ENCODE peak calls at places on chromosome 5, in seven cellular contexts. T, C, Y, W, X, D and P are unnamed samples.

GRCh38 chr5:7010578-7010977 is 297.3 kb downstream of the TENT4A start:
- DNase-seq in C (no peak), T (no peak), W (no peak), Y (no peak), X (no peak), D (no peak), P (no peak)

GRCh38 chr5:140966293-140967225 is at the start of gene PCDHAC2:
- DNase-seq in X (no peak), Y (peak), T (no peak), W (no peak), D (peak), C (no peak), P (no peak)

GRCh38 chr5:111680737-111681413 is 76.1 kb downstream of the NREP start:
- DNase-seq in W (no peak), Y (no peak), X (peak), D (peak), C (peak), T (no peak), P (no peak)

GRCh38 chr5:167726641-167727040 is 564.8 kb upstream of the WWC1 start:
- DNase-seq in W (no peak), C (no peak), T (no peak), Y (no peak), X (no peak), D (no peak), P (no peak)

GRCh38 chr5:1099931-1100651 is 11.8 kb downstream of the SLC12A7 start:
- DNase-seq in D (no peak), C (no peak), X (no peak), T (no peak), Y (no peak), W (no peak), P (no peak)

GRCh38 chr5:21918451-21918850 is 934.7 kb downstream of the CDH12 start:
- DNase-seq in T (no peak), D (no peak), C (no peak), W (no peak), Y (peak), X (no peak), P (no peak)

GRCh38 chr5:42944989-42945388 is 95.1 kb downstream of the ANXA2R start:
- DNase-seq in W (no peak), T (no peak), D (no peak), Y (no peak), X (no peak), C (peak), P (no peak)

GRCh38 chr5:142474426-142474825 is 149.6 kb upstream of the SPRY4 start:
- DNase-seq in X (no peak), C (no peak), T (no peak), D (no peak), Y (no peak), W (no peak), P (no peak)

GRCh38 chr5:157283434-157283833 is 17.5 kb downstream of the CYFIP2 start:
- DNase-seq in X (no peak), T (no peak), D (no peak), Y (no peak), C (no peak), W (no peak), P (no peak)

GRCh38 chr5:43997647-43998251 is 391.5 kb downstream of the FGF10 start:
- DNase-seq in Y (no peak), T (no peak), W (no peak), X (no peak), C (no peak), D (no peak), P (no peak)

GRCh38 chr5:127206320-127207113 is 84.1 kb upstream of the MEGF10 start:
- DNase-seq in Y (no peak), T (no peak), D (no peak), W (no peak), C (peak), X (no peak), P (no peak)

GRCh38 chr5:72387985-72388384 is 67.8 kb downstream of the PTCD2 start:
- DNase-seq in X (no peak), C (peak), W (no peak), T (no peak), Y (no peak), D (no peak), P (no peak)

GRCh38 chr5:96049398-96050272 is 88.0 kb upstream of the ELL2 start:
- DNase-seq in X (no peak), Y (no peak), W (no peak), C (peak), D (no peak), T (no peak), P (peak)

GRCh38 chr5:125409101-125409495 is 662.7 kb upstream of the ZNF608 start:
- DNase-seq in Y (no peak), D (no peak), C (no peak), W (no peak), X (no peak), T (no peak), P (no peak)

GRCh38 chr5:168477060-168477459 is 9.2 kb upstream of the RARS1 start:
- DNase-seq in C (no peak), Y (no peak), D (no peak), T (no peak), X (no peak), W (no peak), P (peak)

GRCh38 chr5:179325296-179326031 is 19.8 kb downstream of the ADAMTS2 start:
- DNase-seq in C (no peak), Y (no peak), W (no peak), X (no peak), T (no peak), D (no peak), P (no peak)

GRCh38 chr5:98769006-98769255 is 4.5 kb upstream of the RGMB start:
- DNase-seq in X (peak), W (no peak), D (no peak), C (no peak), T (peak), Y (no peak), P (no peak)

GRCh38 chr5:79568632-79569190 is 43.5 kb upstream of the TENT2 start:
- DNase-seq in Y (no peak), T (no peak), D (no peak), X (no peak), C (no peak), W (no peak), P (no peak)

GRCh38 chr5:102875672-102876071 is 120.6 kb downstream of the PAM start:
- DNase-seq in C (no peak), D (no peak), Y (no peak), X (no peak), T (no peak), W (no peak), P (no peak)

GRCh38 chr5:28265877-28266276 is 1227.5 kb upstream of the CDH9 start:
- DNase-seq in T (no peak), X (no peak), C (no peak), Y (no peak), W (no peak), D (no peak), P (no peak)